ENCODE peak calls at places on chromosomes 12 and 14, in five cellular contexts. W, A, M, L and N are unnamed samples.

GRCh38 chr12:46265734-46266133 is 3.1 kb downstream of the SLC38A1 start:
- DNase-seq in M (no peak), W (no peak), A (no peak), L (no peak), N (no peak)

GRCh38 chr12:13052414-13052813 is 8.2 kb downstream of the FAM234B start:
- DNase-seq in L (no peak), A (no peak), W (no peak), M (no peak), N (no peak)

GRCh38 chr12:44835641-44836379 is 40.3 kb downstream of the NELL2 start:
- DNase-seq in A (no peak), M (no peak), W (no peak), L (no peak), N (peak)

GRCh38 chr14:84857129-84857528 is 672.8 kb upstream of the FLRT2 start:
- DNase-seq in L (no peak), W (no peak), A (no peak), M (no peak), N (no peak)

GRCh38 chr14:76154539-76155126 is 2.9 kb downstream of the GPATCH2L start:
- DNase-seq in M (no peak), A (no peak), L (no peak), W (no peak), N (no peak)

GRCh38 chr14:35898217-35898775 is 72.2 kb downstream of the BRMS1L start:
- DNase-seq in A (no peak), L (no peak), M (no peak), W (no peak), N (no peak)

GRCh38 chr14:80845877-80846276 is 95.7 kb downstream of the CEP128 start:
- DNase-seq in L (no peak), M (no peak), W (no peak), A (no peak), N (no peak)

GRCh38 chr12:108622425-108622824 is 11.3 kb downstream of the SELPLG start:
- DNase-seq in W (no peak), A (no peak), M (no peak), L (no peak), N (no peak)

GRCh38 chr12:72139411-72139810 is 132.8 kb upstream of the TRHDE start:
- DNase-seq in M (no peak), W (no peak), A (no peak), L (no peak), N (no peak)

GRCh38 chr12:81759215-81759991 is at the start of gene PPFIA2:
- DNase-seq in L (peak), A (no peak), W (no peak), M (no peak), N (no peak)

GRCh38 chr14:54698501-54698900 is 131.6 kb downstream of the SAMD4A start:
- DNase-seq in W (no peak), A (no peak), L (no peak), M (no peak), N (no peak)

GRCh38 chr12:110234197-110235154 is 46.6 kb upstream of the ATP2A2 start:
- DNase-seq in L (no peak), A (no peak), W (no peak), M (no peak), N (no peak)

GRCh38 chr12:124694250-124694649 is 126.8 kb upstream of the NCOR2 start:
- DNase-seq in A (no peak), W (no peak), L (no peak), M (no peak), N (no peak)

GRCh38 chr12:68349921-68350606 is 17.9 kb upstream of the MDM1 start:
- DNase-seq in A (peak), M (no peak), L (no peak), W (no peak), N (no peak)

GRCh38 chr12:130828895-130829294 is 10.2 kb downstream of the STX2 start:
- DNase-seq in M (no peak), A (no peak), L (no peak), W (no peak), N (no peak)

GRCh38 chr14:75531660-75532317 is 9.5 kb downstream of the BATF start:
- DNase-seq in W (no peak), L (no peak), A (no peak), M (no peak), N (no peak)

GRCh38 chr12:30813741-30814687 is 59.3 kb upstream of the CAPRIN2 start:
- DNase-seq in A (no peak), L (no peak), M (no peak), W (no peak), N (no peak)

GRCh38 chr12:41486718-41487117 is 298.6 kb downstream of the PDZRN4 start:
- DNase-seq in A (no peak), W (no peak), L (no peak), M (no peak), N (no peak)

GRCh38 chr12:65881348-65881961 is 57.2 kb downstream of the HMGA2 start:
- DNase-seq in A (no peak), M (no peak), L (no peak), W (no peak), N (no peak)

GRCh38 chr14:45679852-45680251 is 426.9 kb upstream of the MIS18BP1 start:
- DNase-seq in L (no peak), M (no peak), A (no peak), W (no peak), N (no peak)

GRCh38 chr12:91618281-91618680 is 435.7 kb upstream of the DCN start:
- DNase-seq in L (no peak), A (no peak), W (no peak), M (no peak), N (no peak)

GRCh38 chr14:72649603-72650227 is 244.2 kb downstream of the DPF3 start:
- DNase-seq in A (no peak), W (no peak), M (no peak), L (no peak), N (no peak)

GRCh38 chr12:82650627-82651337 is 35.9 kb upstream of the TMTC2 start:
- DNase-seq in W (no peak), L (no peak), A (no peak), M (no peak), N (no peak)

GRCh38 chr12:46825526-46826414 is at the start of gene SLC38A4:
- DNase-seq in W (no peak), L (no peak), M (no peak), A (no peak), N (no peak)

GRCh38 chr12:65785500-65785899 is 38.8 kb upstream of the HMGA2 start:
- DNase-seq in W (no peak), A (no peak), M (no peak), L (no peak), N (no peak)

GRCh38 chr12:60257063-60257462 is 661.2 kb downstream of the SLC16A7 start:
- DNase-seq in W (no peak), M (no peak), A (no peak), L (no peak), N (no peak)

GRCh38 chr12:14366211-14366762 is 805 bp downstream of the ATF7IP start:
- DNase-seq in A (no peak), W (no peak), L (no peak), M (no peak), N (no peak)

GRCh38 chr14:76953196-76953945 is 75.1 kb downstream of the IRF2BPL start:
- DNase-seq in M (no peak), W (peak), L (peak), A (no peak), N (no peak)

GRCh38 chr12:91180577-91180976 is 2.0 kb downstream of the DCN start:
- DNase-seq in M (no peak), A (no peak), L (no peak), W (no peak), N (no peak)

GRCh38 chr14:23061995-23062394 is 4.7 kb upstream of the CDH24 start:
- DNase-seq in A (no peak), L (no peak), W (no peak), M (no peak), N (no peak)

GRCh38 chr12:6476496-6476895 is 6.0 kb upstream of the VAMP1 start:
- DNase-seq in A (no peak), M (no peak), W (no peak), L (no peak), N (no peak)

GRCh38 chr12:118727196-118727595 is 254.1 kb upstream of the SRRM4 start:
- DNase-seq in M (no peak), A (no peak), W (no peak), L (no peak), N (no peak)

GRCh38 chr14:61491876-61492440 is 170.6 kb downstream of the PRKCH start:
- DNase-seq in A (no peak), W (no peak), L (no peak), M (no peak), N (no peak)

GRCh38 chr14:105256292-105256960 is 8.1 kb downstream of the BTBD6 start:
- DNase-seq in M (no peak), L (no peak), A (no peak), W (no peak), N (no peak)

GRCh38 chr14:52724360-52724644 is 5.7 kb upstream of the STYX start:
- DNase-seq in L (no peak), W (no peak), A (no peak), M (no peak), N (no peak)

GRCh38 chr12:92170050-92170449 is 24.4 kb upstream of the BTG1 start:
- DNase-seq in L (no peak), A (no peak), W (no peak), M (no peak), N (no peak)

GRCh38 chr12:116528498-116528897 is 30.7 kb upstream of the MAP1LC3B2 start:
- DNase-seq in L (no peak), A (no peak), M (no peak), W (no peak), N (no peak)